ENCODE peak calls at places on chromosomes 11 and 22, in ten cellular contexts. One of them, this sample, is unnamed. For H3K9me3, the result is how much of the 10 kb centered on the place peaks cover.

GRCh38 chr11:77371646-77372045 is 70.2 kb upstream of the GDPD4 start:
- DNase-seq in fibroblast of lung: no peak
- DNase-seq in heart right ventricle: no peak
- DNase-seq in mammary epithelial cell: no peak
- DNase-seq in gastrocnemius medialis: no peak
- DNase-seq in breast epithelium: no peak
- DNase-seq in CD4-positive, alpha-beta T cell: no peak
- DNase-seq in CD8-positive, alpha-beta memory T cell: no peak
- DNase-seq in prostate gland: no peak
- DNase-seq in PC-3: no peak
- DNase-seq in this sample: no peak

GRCh38 chr11:44674809-44675208 is 52.0 kb upstream of the TSPAN18 start:
- DNase-seq in breast epithelium: no peak
- DNase-seq in CD4-positive, alpha-beta T cell: no peak
- DNase-seq in fibroblast of lung: no peak
- DNase-seq in heart right ventricle: no peak
- DNase-seq in CD8-positive, alpha-beta memory T cell: no peak
- DNase-seq in prostate gland: no peak
- DNase-seq in gastrocnemius medialis: no peak
- DNase-seq in PC-3: no peak
- DNase-seq in mammary epithelial cell: no peak
- DNase-seq in this sample: no peak

GRCh38 chr11:14186376-14186775 is 172.6 kb downstream of the RRAS2 start:
- DNase-seq in breast epithelium: no peak
- DNase-seq in heart right ventricle: no peak
- DNase-seq in PC-3: no peak
- DNase-seq in fibroblast of lung: peak
- DNase-seq in prostate gland: no peak
- DNase-seq in gastrocnemius medialis: no peak
- DNase-seq in CD8-positive, alpha-beta memory T cell: no peak
- DNase-seq in mammary epithelial cell: no peak
- DNase-seq in CD4-positive, alpha-beta T cell: no peak
- DNase-seq in this sample: no peak

GRCh38 chr11:1565173-1565903 is 6.7 kb downstream of the DUSP8 start:
- DNase-seq in breast epithelium: no peak
- DNase-seq in prostate gland: no peak
- DNase-seq in CD8-positive, alpha-beta memory T cell: no peak
- DNase-seq in CD4-positive, alpha-beta T cell: peak
- DNase-seq in mammary epithelial cell: no peak
- DNase-seq in PC-3: no peak
- DNase-seq in heart right ventricle: no peak
- DNase-seq in gastrocnemius medialis: no peak
- DNase-seq in fibroblast of lung: no peak
- DNase-seq in this sample: no peak

GRCh38 chr11:113505541-113506375 is 30.6 kb upstream of the DRD2 start:
- DNase-seq in prostate gland: peak
- DNase-seq in gastrocnemius medialis: no peak
- DNase-seq in PC-3: peak
- DNase-seq in CD4-positive, alpha-beta T cell: no peak
- DNase-seq in mammary epithelial cell: peak
- DNase-seq in breast epithelium: no peak
- DNase-seq in CD8-positive, alpha-beta memory T cell: no peak
- DNase-seq in fibroblast of lung: peak
- DNase-seq in heart right ventricle: no peak
- DNase-seq in this sample: no peak

GRCh38 chr22:35352214-35353111 is 28.4 kb upstream of the HMOX1 start:
- DNase-seq in heart right ventricle: peak
- DNase-seq in fibroblast of lung: peak
- DNase-seq in gastrocnemius medialis: peak
- DNase-seq in mammary epithelial cell: no peak
- DNase-seq in CD8-positive, alpha-beta memory T cell: no peak
- DNase-seq in breast epithelium: no peak
- DNase-seq in prostate gland: no peak
- DNase-seq in PC-3: peak
- DNase-seq in CD4-positive, alpha-beta T cell: no peak
- DNase-seq in this sample: no peak

GRCh38 chr11:57325735-57326048 is 940 bp upstream of the TNKS1BP1 start:
- DNase-seq in CD8-positive, alpha-beta memory T cell: no peak
- DNase-seq in prostate gland: peak
- DNase-seq in heart right ventricle: peak
- DNase-seq in fibroblast of lung: no peak
- DNase-seq in breast epithelium: no peak
- DNase-seq in CD4-positive, alpha-beta T cell: no peak
- DNase-seq in mammary epithelial cell: no peak
- DNase-seq in gastrocnemius medialis: peak
- DNase-seq in PC-3: no peak
- DNase-seq in this sample: no peak

GRCh38 chr11:85517272-85517671 is 109.9 kb downstream of the DLG2 start:
- DNase-seq in breast epithelium: no peak
- DNase-seq in prostate gland: no peak
- DNase-seq in PC-3: no peak
- DNase-seq in fibroblast of lung: no peak
- DNase-seq in gastrocnemius medialis: no peak
- DNase-seq in heart right ventricle: no peak
- DNase-seq in mammary epithelial cell: no peak
- DNase-seq in CD4-positive, alpha-beta T cell: no peak
- DNase-seq in CD8-positive, alpha-beta memory T cell: no peak
- DNase-seq in this sample: no peak

GRCh38 chr22:11626422-11626773 is 3901.6 kb upstream of the OR11H1 start:
- DNase-seq in heart right ventricle: no peak
- DNase-seq in CD4-positive, alpha-beta T cell: no peak
- DNase-seq in breast epithelium: no peak
- DNase-seq in PC-3: no peak
- DNase-seq in prostate gland: no peak
- DNase-seq in gastrocnemius medialis: no peak
- DNase-seq in CD8-positive, alpha-beta memory T cell: no peak
- DNase-seq in fibroblast of lung: no peak
- DNase-seq in mammary epithelial cell: no peak
- DNase-seq in this sample: no peak

GRCh38 chr22:11627436-11627797 is 3900.6 kb upstream of the OR11H1 start:
- DNase-seq in fibroblast of lung: no peak
- DNase-seq in prostate gland: no peak
- DNase-seq in mammary epithelial cell: no peak
- DNase-seq in CD4-positive, alpha-beta T cell: no peak
- DNase-seq in breast epithelium: no peak
- DNase-seq in PC-3: no peak
- DNase-seq in CD8-positive, alpha-beta memory T cell: no peak
- DNase-seq in heart right ventricle: no peak
- DNase-seq in gastrocnemius medialis: no peak
- DNase-seq in this sample: no peak

GRCh38 chr22:11629661-11630385 is 3898.2 kb upstream of the OR11H1 start:
- DNase-seq in prostate gland: no peak
- DNase-seq in mammary epithelial cell: no peak
- DNase-seq in CD8-positive, alpha-beta memory T cell: no peak
- DNase-seq in CD4-positive, alpha-beta T cell: no peak
- DNase-seq in breast epithelium: no peak
- DNase-seq in fibroblast of lung: no peak
- DNase-seq in PC-3: no peak
- DNase-seq in heart right ventricle: no peak
- DNase-seq in gastrocnemius medialis: no peak
- DNase-seq in this sample: no peak

GRCh38 chr22:11627798-11628650 is 3900.0 kb upstream of the OR11H1 start:
- DNase-seq in CD8-positive, alpha-beta memory T cell: no peak
- DNase-seq in mammary epithelial cell: no peak
- DNase-seq in CD4-positive, alpha-beta T cell: no peak
- DNase-seq in heart right ventricle: no peak
- DNase-seq in prostate gland: no peak
- DNase-seq in gastrocnemius medialis: no peak
- DNase-seq in fibroblast of lung: no peak
- DNase-seq in PC-3: no peak
- DNase-seq in breast epithelium: no peak
- DNase-seq in this sample: no peak

GRCh38 chr22:11628651-11629511 is 3899.1 kb upstream of the OR11H1 start:
- DNase-seq in CD4-positive, alpha-beta T cell: no peak
- DNase-seq in prostate gland: no peak
- DNase-seq in gastrocnemius medialis: no peak
- DNase-seq in PC-3: no peak
- DNase-seq in CD8-positive, alpha-beta memory T cell: no peak
- DNase-seq in fibroblast of lung: no peak
- DNase-seq in mammary epithelial cell: no peak
- DNase-seq in heart right ventricle: no peak
- DNase-seq in breast epithelium: no peak
- DNase-seq in this sample: no peak
- H3K9me3 ChIP-seq in CD4-positive, alpha-beta T cell: under half
- H3K9me3 ChIP-seq in prostate gland: under half
- H3K9me3 ChIP-seq in gastrocnemius medialis: under half
- H3K9me3 ChIP-seq in PC-3: under half
- H3K9me3 ChIP-seq in CD8-positive, alpha-beta memory T cell: under half
- H3K9me3 ChIP-seq in fibroblast of lung: under half
- H3K9me3 ChIP-seq in mammary epithelial cell: under half
- H3K9me3 ChIP-seq in heart right ventricle: half or more
- H3K9me3 ChIP-seq in breast epithelium: half or more
- H3K9me3 ChIP-seq in this sample: under half

GRCh38 chr11:126229782-126230540 is 18.4 kb downstream of the FAM118B start:
- DNase-seq in CD4-positive, alpha-beta T cell: no peak
- DNase-seq in fibroblast of lung: peak
- DNase-seq in prostate gland: no peak
- DNase-seq in gastrocnemius medialis: no peak
- DNase-seq in mammary epithelial cell: no peak
- DNase-seq in heart right ventricle: no peak
- DNase-seq in breast epithelium: no peak
- DNase-seq in CD8-positive, alpha-beta memory T cell: no peak
- DNase-seq in PC-3: no peak
- DNase-seq in this sample: no peak

GRCh38 chr11:126231725-126232459 is 20.3 kb downstream of the FAM118B start:
- DNase-seq in mammary epithelial cell: no peak
- DNase-seq in breast epithelium: no peak
- DNase-seq in PC-3: peak
- DNase-seq in CD8-positive, alpha-beta memory T cell: no peak
- DNase-seq in fibroblast of lung: peak
- DNase-seq in CD4-positive, alpha-beta T cell: no peak
- DNase-seq in heart right ventricle: no peak
- DNase-seq in gastrocnemius medialis: no peak
- DNase-seq in prostate gland: peak
- DNase-seq in this sample: no peak

GRCh38 chr11:126225266-126225665 is 13.7 kb downstream of the FAM118B start:
- DNase-seq in breast epithelium: no peak
- DNase-seq in CD4-positive, alpha-beta T cell: no peak
- DNase-seq in prostate gland: no peak
- DNase-seq in fibroblast of lung: no peak
- DNase-seq in gastrocnemius medialis: no peak
- DNase-seq in heart right ventricle: no peak
- DNase-seq in CD8-positive, alpha-beta memory T cell: no peak
- DNase-seq in mammary epithelial cell: no peak
- DNase-seq in PC-3: no peak
- DNase-seq in this sample: no peak

GRCh38 chr11:126226334-126227084 is 14.9 kb downstream of the FAM118B start:
- DNase-seq in CD8-positive, alpha-beta memory T cell: no peak
- DNase-seq in heart right ventricle: no peak
- DNase-seq in gastrocnemius medialis: no peak
- DNase-seq in PC-3: no peak
- DNase-seq in breast epithelium: no peak
- DNase-seq in prostate gland: no peak
- DNase-seq in CD4-positive, alpha-beta T cell: no peak
- DNase-seq in fibroblast of lung: no peak
- DNase-seq in mammary epithelial cell: no peak
- DNase-seq in this sample: no peak
- H3K9me3 ChIP-seq in CD8-positive, alpha-beta memory T cell: under half
- H3K9me3 ChIP-seq in heart right ventricle: under half
- H3K9me3 ChIP-seq in gastrocnemius medialis: under half
- H3K9me3 ChIP-seq in PC-3: under half
- H3K9me3 ChIP-seq in breast epithelium: under half
- H3K9me3 ChIP-seq in prostate gland: under half
- H3K9me3 ChIP-seq in CD4-positive, alpha-beta T cell: under half
- H3K9me3 ChIP-seq in fibroblast of lung: under half
- H3K9me3 ChIP-seq in mammary epithelial cell: under half
- H3K9me3 ChIP-seq in this sample: under half

GRCh38 chr22:48885271-48885918 is 942.3 kb downstream of the BRD1 start:
- DNase-seq in breast epithelium: no peak
- DNase-seq in heart right ventricle: no peak
- DNase-seq in CD8-positive, alpha-beta memory T cell: no peak
- DNase-seq in CD4-positive, alpha-beta T cell: no peak
- DNase-seq in fibroblast of lung: no peak
- DNase-seq in mammary epithelial cell: no peak
- DNase-seq in prostate gland: no peak
- DNase-seq in gastrocnemius medialis: no peak
- DNase-seq in PC-3: no peak
- DNase-seq in this sample: no peak

GRCh38 chr22:48883211-48883960 is 944.3 kb downstream of the BRD1 start:
- DNase-seq in breast epithelium: no peak
- DNase-seq in mammary epithelial cell: no peak
- DNase-seq in heart right ventricle: no peak
- DNase-seq in prostate gland: no peak
- DNase-seq in CD8-positive, alpha-beta memory T cell: no peak
- DNase-seq in PC-3: no peak
- DNase-seq in CD4-positive, alpha-beta T cell: no peak
- DNase-seq in fibroblast of lung: no peak
- DNase-seq in gastrocnemius medialis: no peak
- DNase-seq in this sample: no peak

GRCh38 chr22:48885919-48886305 is 941.8 kb downstream of the BRD1 start:
- DNase-seq in fibroblast of lung: no peak
- DNase-seq in CD4-positive, alpha-beta T cell: no peak
- DNase-seq in CD8-positive, alpha-beta memory T cell: no peak
- DNase-seq in breast epithelium: no peak
- DNase-seq in prostate gland: no peak
- DNase-seq in heart right ventricle: no peak
- DNase-seq in mammary epithelial cell: no peak
- DNase-seq in gastrocnemius medialis: no peak
- DNase-seq in PC-3: no peak
- DNase-seq in this sample: no peak

GRCh38 chr22:48884292-48884691 is 943.4 kb downstream of the BRD1 start:
- DNase-seq in mammary epithelial cell: no peak
- DNase-seq in PC-3: no peak
- DNase-seq in prostate gland: no peak
- DNase-seq in CD4-positive, alpha-beta T cell: no peak
- DNase-seq in fibroblast of lung: no peak
- DNase-seq in heart right ventricle: no peak
- DNase-seq in breast epithelium: no peak
- DNase-seq in gastrocnemius medialis: no peak
- DNase-seq in CD8-positive, alpha-beta memory T cell: no peak
- DNase-seq in this sample: no peak

DNA sequence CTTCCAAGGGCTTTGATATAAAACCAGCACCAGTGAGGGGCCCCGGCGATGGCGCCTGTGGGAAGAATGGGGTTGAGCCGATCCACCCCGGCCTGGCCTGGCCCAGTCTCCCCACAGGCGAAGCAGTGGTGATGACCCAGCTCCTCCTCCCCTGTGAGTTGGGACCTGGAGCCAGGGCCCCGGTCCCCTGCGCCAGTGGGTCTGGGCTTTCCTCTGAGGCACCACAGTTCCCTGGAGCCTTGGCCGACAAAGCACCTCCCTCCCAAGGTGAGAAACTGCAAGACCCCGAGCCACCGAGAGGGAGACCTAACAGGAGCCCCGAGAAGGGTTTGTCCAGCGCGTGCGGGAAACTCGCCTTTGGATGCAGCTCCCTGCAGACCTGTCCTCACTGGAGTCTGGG is 942.9 kb downstream of the BRD1 start:
- DNase-seq in PC-3: no peak
- DNase-seq in breast epithelium: no peak
- DNase-seq in CD8-positive, alpha-beta memory T cell: no peak
- DNase-seq in mammary epithelial cell: no peak
- DNase-seq in heart right ventricle: no peak
- DNase-seq in CD4-positive, alpha-beta T cell: no peak
- DNase-seq in prostate gland: no peak
- DNase-seq in gastrocnemius medialis: no peak
- DNase-seq in fibroblast of lung: no peak
- DNase-seq in this sample: no peak
- H3K9me3 ChIP-seq in PC-3: under half
- H3K9me3 ChIP-seq in breast epithelium: under half
- H3K9me3 ChIP-seq in CD8-positive, alpha-beta memory T cell: under half
- H3K9me3 ChIP-seq in mammary epithelial cell: half or more
- H3K9me3 ChIP-seq in heart right ventricle: under half
- H3K9me3 ChIP-seq in CD4-positive, alpha-beta T cell: under half
- H3K9me3 ChIP-seq in prostate gland: under half
- H3K9me3 ChIP-seq in gastrocnemius medialis: under half
- H3K9me3 ChIP-seq in fibroblast of lung: under half
- H3K9me3 ChIP-seq in this sample: under half

GRCh38 chr22:48649031-48649430 is 1178.6 kb downstream of the BRD1 start:
- DNase-seq in breast epithelium: no peak
- DNase-seq in gastrocnemius medialis: no peak
- DNase-seq in mammary epithelial cell: no peak
- DNase-seq in CD8-positive, alpha-beta memory T cell: no peak
- DNase-seq in prostate gland: no peak
- DNase-seq in heart right ventricle: no peak
- DNase-seq in fibroblast of lung: no peak
- DNase-seq in PC-3: no peak
- DNase-seq in CD4-positive, alpha-beta T cell: no peak
- DNase-seq in this sample: no peak

GRCh38 chr22:48647051-48647450 is 1180.6 kb downstream of the BRD1 start:
- DNase-seq in mammary epithelial cell: no peak
- DNase-seq in heart right ventricle: no peak
- DNase-seq in PC-3: no peak
- DNase-seq in gastrocnemius medialis: no peak
- DNase-seq in CD8-positive, alpha-beta memory T cell: no peak
- DNase-seq in prostate gland: no peak
- DNase-seq in breast epithelium: no peak
- DNase-seq in CD4-positive, alpha-beta T cell: no peak
- DNase-seq in fibroblast of lung: no peak
- DNase-seq in this sample: no peak

GRCh38 chr22:48649466-48649865 is 1178.2 kb downstream of the BRD1 start:
- DNase-seq in breast epithelium: no peak
- DNase-seq in mammary epithelial cell: no peak
- DNase-seq in gastrocnemius medialis: no peak
- DNase-seq in CD4-positive, alpha-beta T cell: no peak
- DNase-seq in CD8-positive, alpha-beta memory T cell: no peak
- DNase-seq in heart right ventricle: no peak
- DNase-seq in prostate gland: no peak
- DNase-seq in PC-3: no peak
- DNase-seq in fibroblast of lung: no peak
- DNase-seq in this sample: no peak

GRCh38 chr22:48646216-48646925 is 1181.3 kb downstream of the BRD1 start:
- DNase-seq in mammary epithelial cell: no peak
- DNase-seq in CD4-positive, alpha-beta T cell: no peak
- DNase-seq in fibroblast of lung: no peak
- DNase-seq in CD8-positive, alpha-beta memory T cell: no peak
- DNase-seq in PC-3: no peak
- DNase-seq in heart right ventricle: no peak
- DNase-seq in prostate gland: no peak
- DNase-seq in gastrocnemius medialis: no peak
- DNase-seq in breast epithelium: no peak
- DNase-seq in this sample: no peak

DNA sequence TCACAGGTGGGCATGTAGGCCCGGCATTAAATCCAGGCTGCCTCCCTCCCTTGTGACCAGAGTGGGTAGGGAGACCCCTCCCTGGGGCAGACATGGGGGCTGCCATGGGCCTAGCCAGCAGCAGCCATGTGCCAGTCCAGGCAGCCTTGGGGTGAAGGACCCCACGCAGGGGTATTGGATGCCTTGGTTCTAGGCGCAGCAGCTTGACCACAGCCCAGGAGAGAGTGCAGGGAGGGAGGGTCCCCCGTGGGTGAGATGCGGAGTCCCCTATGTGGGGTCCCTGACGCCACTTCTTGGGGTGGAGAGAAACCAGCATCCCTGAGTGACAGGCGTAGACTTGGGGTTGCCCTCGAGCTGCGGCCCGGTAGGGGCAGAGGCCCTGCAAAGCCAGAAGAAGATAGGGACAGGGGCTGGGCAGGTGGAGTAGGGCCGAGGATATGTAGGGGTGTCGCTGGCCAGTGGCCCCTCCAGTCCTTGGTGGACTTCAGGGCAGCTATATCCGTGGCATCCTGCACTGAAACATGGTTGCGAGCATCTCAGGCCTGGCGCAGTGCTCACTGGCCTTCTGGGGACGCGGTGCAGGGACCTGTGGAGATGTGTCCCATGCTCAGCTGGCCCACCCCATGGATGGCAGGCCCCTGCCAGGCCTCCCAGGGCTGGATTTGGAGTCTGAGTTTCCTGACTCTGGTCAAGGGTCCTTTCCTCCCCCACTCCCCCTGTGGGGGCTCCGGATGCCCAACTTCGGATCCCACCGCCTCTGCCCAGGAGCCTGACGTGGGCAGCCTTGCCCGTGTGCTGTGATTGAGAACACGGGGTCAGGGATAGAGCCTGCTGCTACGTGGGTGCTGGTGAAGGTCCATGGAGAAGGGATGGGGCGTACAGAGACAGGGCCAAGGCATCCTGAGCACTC is 1179.8 kb downstream of the BRD1 start:
- DNase-seq in mammary epithelial cell: no peak
- DNase-seq in breast epithelium: no peak
- DNase-seq in gastrocnemius medialis: no peak
- DNase-seq in CD8-positive, alpha-beta memory T cell: no peak
- DNase-seq in PC-3: no peak
- DNase-seq in fibroblast of lung: no peak
- DNase-seq in prostate gland: no peak
- DNase-seq in CD4-positive, alpha-beta T cell: no peak
- DNase-seq in heart right ventricle: no peak
- DNase-seq in this sample: no peak
- H3K9me3 ChIP-seq in mammary epithelial cell: half or more
- H3K9me3 ChIP-seq in breast epithelium: under half
- H3K9me3 ChIP-seq in gastrocnemius medialis: under half
- H3K9me3 ChIP-seq in CD8-positive, alpha-beta memory T cell: under half
- H3K9me3 ChIP-seq in PC-3: under half
- H3K9me3 ChIP-seq in fibroblast of lung: under half
- H3K9me3 ChIP-seq in prostate gland: under half
- H3K9me3 ChIP-seq in CD4-positive, alpha-beta T cell: under half
- H3K9me3 ChIP-seq in heart right ventricle: under half
- H3K9me3 ChIP-seq in this sample: under half

This sample was measured in T-helper 17 cell.